ENCODE peak calls at places on chromosomes 5 and 9, in four cellular contexts. V is H9, Y is MM.1S, G is hepatocyte. J is an unnamed sample.

GRCh38 chr9:33524431-33524947 is 438 bp downstream of the ANKRD18B start:
- DNase-seq in V (peak; percentile 35), Y (no peak), G (peak; percentile 6), J (no peak)

GRCh38 chr5:176875783-176876505 is 23.2 kb downstream of the HK3 start:
- DNase-seq in V (no peak), Y (no peak), G (no peak), J (no peak)

GRCh38 chr5:112908854-112909253 is 13.2 kb downstream of the REEP5 start:
- DNase-seq in V (no peak), Y (no peak), G (no peak), J (no peak)

GRCh38 chr5:150122536-150123481 is 32.8 kb downstream of the PDGFRB start:
- DNase-seq in V (no peak), Y (no peak), G (no peak), J (no peak)

GRCh38 chr5:111930407-111930806 is 173.4 kb upstream of the NREP start:
- DNase-seq in V (no peak), Y (no peak), G (no peak), J (no peak)

GRCh38 chr5:141650851-141651727 is at the start of gene FCHSD1:
- DNase-seq in V (peak; percentile 96), Y (peak; percentile 81), G (peak; percentile 93), J (peak; percentile 91)

GRCh38 chr5:31047621-31048020 is 145.9 kb upstream of the CDH6 start:
- DNase-seq in V (no peak), Y (no peak), G (no peak), J (no peak)

GRCh38 chr5:72036951-72037350 is 70.3 kb upstream of the MAP1B start:
- DNase-seq in V (peak; percentile 55), Y (no peak), G (no peak), J (no peak)

GRCh38 chr5:57736716-57737115 is 254.1 kb upstream of the ACTBL2 start:
- DNase-seq in V (no peak), Y (no peak), G (no peak), J (no peak)

GRCh38 chr9:106864533-106865143 is 1.7 kb downstream of the ZNF462 start:
- DNase-seq in V (no peak), Y (no peak), G (peak; percentile 44), J (no peak)

GRCh38 chr5:1007221-1007680 is 1.4 kb upstream of the NKD2 start:
- DNase-seq in V (no peak), Y (no peak), G (no peak), J (no peak)

GRCh38 chr5:116144103-116144502 is 59.3 kb downstream of the COMMD10 start:
- DNase-seq in V (no peak), Y (no peak), G (no peak), J (no peak)

GRCh38 chr5:178673801-178674200 is 47.0 kb upstream of the CLK4 start:
- DNase-seq in V (no peak), Y (no peak), G (no peak), J (no peak)

GRCh38 chr5:151079838-151080619 is 805 bp downstream of the TNIP1 start:
- DNase-seq in V (no peak), Y (no peak), G (no peak), J (peak; percentile 25)

GRCh38 chr5:97150401-97150800 is 8.0 kb upstream of the LIX1 start:
- DNase-seq in V (no peak), Y (no peak), G (no peak), J (no peak)

GRCh38 chr9:74742792-74743389 is 144.8 kb downstream of the TRPM6 start:
- DNase-seq in V (peak; percentile 31), Y (peak; percentile 21), G (peak; percentile 39), J (peak; percentile 8)

GRCh38 chr5:142869883-142870282 is 99.7 kb downstream of the ARHGAP26 start:
- DNase-seq in V (no peak), Y (no peak), G (no peak), J (no peak)

GRCh38 chr5:143119881-143120341 is 283.6 kb downstream of the NR3C1 start:
- DNase-seq in V (no peak), Y (peak; percentile 54), G (no peak), J (no peak)

GRCh38 chr9:124444166-124444565 is 6.1 kb upstream of the ADGRD2 start:
- DNase-seq in V (no peak), Y (no peak), G (no peak), J (no peak)

GRCh38 chr5:160466889-160467554 is 45.4 kb downstream of the PTTG1 start:
- DNase-seq in V (no peak), Y (peak; percentile 15), G (peak; percentile 22), J (no peak)

GRCh38 chr9:98686961-98687855 is 21.5 kb downstream of the GABBR2 start:
- DNase-seq in V (no peak), Y (no peak), G (no peak), J (no peak)

GRCh38 chr5:116301110-116301509 is 216.3 kb downstream of the COMMD10 start:
- DNase-seq in V (no peak), Y (no peak), G (no peak), J (no peak)

GRCh38 chr9:137224850-137225694 is at the start of gene CYSRT1:
- DNase-seq in V (no peak), Y (no peak), G (no peak), J (no peak)

GRCh38 chr5:168992687-168993086 is 308.3 kb downstream of the SLIT3 start:
- DNase-seq in V (peak; percentile 41), Y (no peak), G (peak; percentile 36), J (no peak)

GRCh38 chr9:121888438-121888775 is 204.7 kb downstream of the TTLL11 start:
- DNase-seq in V (no peak), Y (no peak), G (no peak), J (no peak)

GRCh38 chr9:90895786-90896185 is 94.2 kb downstream of the SYK start:
- DNase-seq in V (no peak), Y (no peak), G (no peak), J (no peak)
- H2AFZ ChIP-seq in V (no peak overlapping the region), Y (no peak overlapping the region), G (no peak overlapping the region), J (no peak overlapping the region)

GRCh38 chr9:97431549-97432143 is 19.8 kb downstream of the TDRD7 start:
- DNase-seq in V (no peak), Y (no peak), G (no peak), J (no peak)
- H3K4me2 ChIP-seq in V (no peak overlapping the region), Y (no peak overlapping the region), G (no peak overlapping the region), J (no peak overlapping the region)

DNA sequence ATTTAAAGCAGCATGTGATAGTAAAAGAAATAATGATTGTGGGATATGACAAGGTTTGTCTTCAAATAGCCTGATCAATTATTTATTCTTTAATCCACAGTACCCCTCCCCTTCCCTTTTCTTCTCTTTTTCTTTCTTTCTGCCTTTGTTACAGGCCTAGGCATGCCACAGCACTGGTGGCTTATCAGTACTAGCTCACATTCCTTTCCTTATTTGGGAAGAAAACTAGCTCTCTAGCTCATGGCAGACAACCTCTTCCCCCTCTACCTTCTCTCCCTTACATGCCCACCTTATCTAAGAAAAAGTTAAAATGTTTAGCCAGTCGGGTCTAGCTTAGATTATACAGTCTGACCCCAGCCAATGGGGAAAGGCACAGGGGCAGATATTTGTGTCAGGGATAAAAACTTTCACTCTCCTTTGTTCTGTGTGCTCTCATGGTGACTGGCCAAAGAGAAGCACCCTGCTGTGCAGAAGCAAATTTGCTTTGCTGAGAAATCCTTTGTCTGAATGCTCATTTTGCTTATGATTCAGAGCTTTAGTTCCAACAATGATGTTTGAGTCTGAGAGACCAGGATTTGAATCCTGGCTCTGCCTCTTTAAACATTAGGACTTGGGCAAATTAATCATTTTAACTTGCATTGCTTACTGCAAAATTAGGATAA is 75.8 kb upstream of the CDH12 start:
- DNase-seq in V (peak; percentile 35), Y (no peak), G (no peak), J (no peak)
- H2AFZ ChIP-seq in V (no peak overlapping the region), Y (no peak overlapping the region), G (peak overlapping the region; percentile 10), J (no peak overlapping the region)

DNA sequence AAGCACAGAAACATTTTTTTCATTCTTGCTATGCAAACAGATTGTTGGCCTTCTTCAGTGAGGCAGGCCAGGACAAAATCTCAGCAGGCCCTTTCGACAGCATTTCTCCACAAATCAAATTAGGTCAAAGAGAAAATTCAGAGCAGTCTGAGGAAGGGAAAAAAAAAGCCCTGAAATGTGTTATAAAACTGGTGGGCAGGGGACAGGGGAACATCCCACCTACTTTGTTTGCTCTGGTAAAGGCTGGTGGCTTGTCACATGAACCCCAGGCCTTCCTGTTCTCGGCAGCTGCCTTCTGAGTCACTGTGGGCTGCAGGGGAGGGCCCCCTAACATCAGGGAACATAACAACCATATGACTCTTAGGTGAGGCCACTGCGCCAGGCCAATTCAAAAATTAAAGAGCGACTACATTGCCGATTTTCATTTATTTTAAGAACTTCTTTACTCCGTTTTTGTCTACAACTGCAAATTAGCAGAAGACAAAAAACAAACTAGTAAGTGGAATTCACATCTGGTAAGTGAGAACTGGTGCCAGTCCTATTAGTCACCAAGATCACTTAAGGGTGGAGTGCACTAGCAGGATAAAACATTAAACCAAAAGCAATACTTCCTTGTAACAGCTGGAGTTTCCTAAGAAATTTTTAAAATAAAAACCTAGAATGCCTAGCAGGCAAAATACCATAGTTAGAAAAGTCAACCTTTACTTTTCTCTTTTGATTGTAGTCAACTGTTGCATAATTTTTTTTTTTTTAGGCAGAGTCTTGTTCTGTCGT is 46.2 kb upstream of the DENND4C start:
- DNase-seq in V (peak; percentile 61), Y (no peak), G (peak; percentile 83), J (peak; percentile 32)
- H3K4me2 ChIP-seq in V (no peak overlapping the region), Y (no peak overlapping the region), G (peak overlapping the region; percentile 35), J (no peak overlapping the region)

GRCh38 chr9:110545705-110546104 is 33.8 kb downstream of the SVEP1 start:
- DNase-seq in V (no peak), Y (no peak), G (no peak), J (no peak)
- H2AFZ ChIP-seq in V (no peak overlapping the region), Y (no peak overlapping the region), G (no peak overlapping the region), J (no peak overlapping the region)

GRCh38 chr9:125703662-125704061 is 3.3 kb downstream of the MAPKAP1 start:
- DNase-seq in V (no peak), Y (no peak), G (no peak), J (no peak)
- H3K4me2 ChIP-seq in V (no peak overlapping the region), Y (no peak overlapping the region), G (no peak overlapping the region), J (no peak overlapping the region)

DNA sequence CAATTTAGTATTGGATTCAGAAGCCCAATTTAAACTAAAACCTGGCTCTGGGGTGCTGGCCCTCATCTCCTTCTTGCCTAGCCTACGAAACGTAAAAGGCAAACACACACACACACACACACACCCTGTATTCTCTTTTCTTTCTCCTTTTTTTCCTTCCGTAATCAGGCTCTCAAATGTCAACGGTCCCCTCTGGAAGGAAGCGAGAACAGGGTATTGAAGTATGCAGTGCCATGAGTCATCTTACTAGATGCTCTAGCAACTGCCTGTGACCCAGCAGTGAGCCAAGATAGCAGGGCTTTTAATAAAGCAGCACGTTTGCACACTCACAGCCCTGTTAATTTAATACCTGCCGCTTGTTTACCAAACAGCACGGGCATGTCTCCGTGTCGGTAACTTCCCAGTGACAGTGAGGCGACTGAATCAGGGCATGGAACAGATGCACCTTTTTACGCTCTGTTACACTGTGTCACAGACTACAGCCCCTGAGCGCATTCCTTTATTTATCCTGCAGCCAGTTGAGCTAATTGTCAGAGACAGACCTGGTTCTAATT is 243.8 kb downstream of the BNC2 start:
- DNase-seq in V (peak; percentile 37), Y (no peak), G (peak; percentile 70), J (no peak)
- H2AFZ ChIP-seq in V (no peak overlapping the region), Y (no peak overlapping the region), G (no peak overlapping the region), J (no peak overlapping the region)

GRCh38 chr5:164532226-164532937 is 1027.0 kb downstream of the MAT2B start:
- DNase-seq in V (no peak), Y (no peak), G (no peak), J (no peak)
- H3K4me2 ChIP-seq in V (no peak overlapping the region), Y (no peak overlapping the region), G (no peak overlapping the region), J (no peak overlapping the region)

J was measured in K562.